ENCODE peak calls at places on chromosomes 1 and 21, in eight cellular contexts. One of them, this sample, is unnamed.

GRCh38 chr1:229563241-229563640 is 4.7 kb upstream of the ABCB10 start:
- DNase-seq in esophagus squamous epithelium: no peak
- DNase-seq in HTR-8/SVneo: no peak
- DNase-seq in ovary: no peak
- DNase-seq in activated CD4-positive, alpha-beta T cell treated with anti-CD3 and anti-CD28 coated beads for 24 hours: no peak
- DNase-seq in HEK293T: no peak
- DNase-seq in amniotic epithelial cell: peak
- DNase-seq in immature natural killer cell: no peak
- DNase-seq in this sample: no peak

GRCh38 chr1:108142258-108142657 is 57.9 kb downstream of the SLC25A24 start:
- DNase-seq in ovary: no peak
- DNase-seq in HTR-8/SVneo: no peak
- DNase-seq in esophagus squamous epithelium: no peak
- DNase-seq in HEK293T: no peak
- DNase-seq in activated CD4-positive, alpha-beta T cell treated with anti-CD3 and anti-CD28 coated beads for 24 hours: no peak
- DNase-seq in immature natural killer cell: no peak
- DNase-seq in amniotic epithelial cell: no peak
- DNase-seq in this sample: no peak

GRCh38 chr1:16186655-16187235 is 25.7 kb downstream of the ARHGEF19 start:
- DNase-seq in amniotic epithelial cell: no peak
- DNase-seq in immature natural killer cell: no peak
- DNase-seq in HTR-8/SVneo: no peak
- DNase-seq in ovary: no peak
- DNase-seq in activated CD4-positive, alpha-beta T cell treated with anti-CD3 and anti-CD28 coated beads for 24 hours: no peak
- DNase-seq in esophagus squamous epithelium: no peak
- DNase-seq in HEK293T: no peak
- DNase-seq in this sample: no peak

GRCh38 chr21:43716376-43717165 is 2.4 kb upstream of the PDXK start:
- DNase-seq in HTR-8/SVneo: no peak
- DNase-seq in HEK293T: no peak
- DNase-seq in ovary: no peak
- DNase-seq in amniotic epithelial cell: no peak
- DNase-seq in immature natural killer cell: no peak
- DNase-seq in activated CD4-positive, alpha-beta T cell treated with anti-CD3 and anti-CD28 coated beads for 24 hours: no peak
- DNase-seq in esophagus squamous epithelium: no peak
- DNase-seq in this sample: no peak

GRCh38 chr1:247165674-247166073 is 6.1 kb downstream of the ZNF124 start:
- DNase-seq in esophagus squamous epithelium: no peak
- DNase-seq in immature natural killer cell: no peak
- DNase-seq in amniotic epithelial cell: no peak
- DNase-seq in HTR-8/SVneo: no peak
- DNase-seq in activated CD4-positive, alpha-beta T cell treated with anti-CD3 and anti-CD28 coated beads for 24 hours: no peak
- DNase-seq in HEK293T: no peak
- DNase-seq in ovary: no peak
- DNase-seq in this sample: no peak

GRCh38 chr1:66380452-66381212 is 153.3 kb upstream of the SGIP1 start:
- DNase-seq in activated CD4-positive, alpha-beta T cell treated with anti-CD3 and anti-CD28 coated beads for 24 hours: no peak
- DNase-seq in amniotic epithelial cell: no peak
- DNase-seq in immature natural killer cell: no peak
- DNase-seq in ovary: no peak
- DNase-seq in HTR-8/SVneo: no peak
- DNase-seq in esophagus squamous epithelium: peak
- DNase-seq in HEK293T: no peak
- DNase-seq in this sample: no peak

GRCh38 chr1:216793303-216793702 is 70.1 kb upstream of the ESRRG start:
- DNase-seq in esophagus squamous epithelium: no peak
- DNase-seq in ovary: no peak
- DNase-seq in HEK293T: no peak
- DNase-seq in immature natural killer cell: no peak
- DNase-seq in activated CD4-positive, alpha-beta T cell treated with anti-CD3 and anti-CD28 coated beads for 24 hours: no peak
- DNase-seq in amniotic epithelial cell: no peak
- DNase-seq in HTR-8/SVneo: no peak
- DNase-seq in this sample: no peak

GRCh38 chr1:52769346-52770033 is 43.2 kb downstream of the ZYG11B start:
- DNase-seq in HEK293T: no peak
- DNase-seq in esophagus squamous epithelium: no peak
- DNase-seq in immature natural killer cell: no peak
- DNase-seq in amniotic epithelial cell: no peak
- DNase-seq in activated CD4-positive, alpha-beta T cell treated with anti-CD3 and anti-CD28 coated beads for 24 hours: no peak
- DNase-seq in ovary: no peak
- DNase-seq in HTR-8/SVneo: no peak
- DNase-seq in this sample: no peak

GRCh38 chr21:24424786-24425185 is 1182.5 kb downstream of the MRPL39 start:
- DNase-seq in HTR-8/SVneo: no peak
- DNase-seq in activated CD4-positive, alpha-beta T cell treated with anti-CD3 and anti-CD28 coated beads for 24 hours: no peak
- DNase-seq in immature natural killer cell: no peak
- DNase-seq in amniotic epithelial cell: no peak
- DNase-seq in ovary: no peak
- DNase-seq in esophagus squamous epithelium: no peak
- DNase-seq in HEK293T: no peak
- DNase-seq in this sample: no peak

GRCh38 chr1:54218883-54219687 is 19.1 kb downstream of the MRPL37 start:
- DNase-seq in HTR-8/SVneo: no peak
- DNase-seq in amniotic epithelial cell: no peak
- DNase-seq in activated CD4-positive, alpha-beta T cell treated with anti-CD3 and anti-CD28 coated beads for 24 hours: no peak
- DNase-seq in HEK293T: no peak
- DNase-seq in immature natural killer cell: no peak
- DNase-seq in esophagus squamous epithelium: no peak
- DNase-seq in ovary: peak
- DNase-seq in this sample: no peak

GRCh38 chr1:43558346-43558841 is 27.7 kb downstream of the PTPRF start:
- DNase-seq in HEK293T: no peak
- DNase-seq in amniotic epithelial cell: peak
- DNase-seq in immature natural killer cell: no peak
- DNase-seq in esophagus squamous epithelium: no peak
- DNase-seq in activated CD4-positive, alpha-beta T cell treated with anti-CD3 and anti-CD28 coated beads for 24 hours: no peak
- DNase-seq in HTR-8/SVneo: no peak
- DNase-seq in ovary: peak
- DNase-seq in this sample: no peak

GRCh38 chr1:18161690-18162089 is 54.1 kb downstream of the IGSF21 start:
- DNase-seq in esophagus squamous epithelium: no peak
- DNase-seq in HEK293T: no peak
- DNase-seq in amniotic epithelial cell: no peak
- DNase-seq in ovary: no peak
- DNase-seq in immature natural killer cell: no peak
- DNase-seq in activated CD4-positive, alpha-beta T cell treated with anti-CD3 and anti-CD28 coated beads for 24 hours: no peak
- DNase-seq in HTR-8/SVneo: no peak
- DNase-seq in this sample: no peak

GRCh38 chr1:48675251-48675650 is 101.4 kb downstream of the BEND5 start:
- DNase-seq in amniotic epithelial cell: no peak
- DNase-seq in activated CD4-positive, alpha-beta T cell treated with anti-CD3 and anti-CD28 coated beads for 24 hours: no peak
- DNase-seq in ovary: no peak
- DNase-seq in HTR-8/SVneo: no peak
- DNase-seq in immature natural killer cell: no peak
- DNase-seq in HEK293T: no peak
- DNase-seq in esophagus squamous epithelium: no peak
- DNase-seq in this sample: no peak

GRCh38 chr1:156106624-156107488 is 7.7 kb upstream of the LMNA start:
- DNase-seq in ovary: no peak
- DNase-seq in activated CD4-positive, alpha-beta T cell treated with anti-CD3 and anti-CD28 coated beads for 24 hours: no peak
- DNase-seq in esophagus squamous epithelium: no peak
- DNase-seq in HEK293T: no peak
- DNase-seq in immature natural killer cell: no peak
- DNase-seq in amniotic epithelial cell: no peak
- DNase-seq in HTR-8/SVneo: no peak
- DNase-seq in this sample: no peak

GRCh38 chr1:43466403-43466802 is 12.7 kb upstream of the HYI start:
- DNase-seq in activated CD4-positive, alpha-beta T cell treated with anti-CD3 and anti-CD28 coated beads for 24 hours: no peak
- DNase-seq in esophagus squamous epithelium: no peak
- DNase-seq in ovary: no peak
- DNase-seq in amniotic epithelial cell: no peak
- DNase-seq in immature natural killer cell: no peak
- DNase-seq in HTR-8/SVneo: no peak
- DNase-seq in HEK293T: no peak
- DNase-seq in this sample: no peak